ENCODE peak calls at places on chromosomes 11 and 22, in eight cellular contexts. V is tibial artery, O is neural progenitor cell, I is ACHN, Y is neuronal stem cell, S is head of caudate nucleus, H is NCI-H2029 treated with DMSO at 0.1 percent for 48 hours, P is NCI-H1417 treated with DMSO at 0.1 percent for 48 hours. K is an unnamed sample.

GRCh38 chr22:25059438-25059837 is 106.9 kb downstream of the KIAA1671 start:
- DNase-seq in P (no peak), H (no peak), Y (no peak), S (no peak), I (no peak), V (no peak), O (no peak), K (no peak)

GRCh38 chr22:24512043-24512442 is 16.9 kb downstream of the UPB1 start:
- DNase-seq in S (no peak), I (no peak), H (no peak), V (no peak), P (no peak), Y (no peak), O (no peak), K (no peak)

GRCh38 chr11:126139541-126140091 is 71.8 kb downstream of the RPUSD4 start:
- DNase-seq in S (no peak), I (no peak), P (no peak), Y (no peak), H (no peak), V (no peak), O (no peak), K (no peak)

GRCh38 chr11:11545285-11546275 is 76.2 kb downstream of the GALNT18 start:
- DNase-seq in S (no peak), V (peak), O (no peak), P (no peak), H (no peak), Y (no peak), I (no peak), K (no peak)

GRCh38 chr11:45267660-45268340 is 18.3 kb downstream of the SYT13 start:
- DNase-seq in I (peak), Y (no peak), H (peak), P (no peak), V (no peak), O (peak), S (no peak), K (no peak)

GRCh38 chr11:63896071-63896470 is 20.9 kb downstream of the RCOR2 start:
- DNase-seq in S (no peak), I (no peak), Y (no peak), O (no peak), P (no peak), V (no peak), H (peak), K (no peak)

GRCh38 chr11:933936-934335 is 8.3 kb downstream of the AP2A2 start:
- DNase-seq in Y (no peak), V (no peak), I (no peak), H (no peak), O (peak), S (no peak), P (no peak), K (no peak)

GRCh38 chr22:33535937-33536875 is 384.1 kb downstream of the LARGE1 start:
- DNase-seq in H (no peak), Y (no peak), P (no peak), I (no peak), O (no peak), S (no peak), V (no peak), K (no peak)

GRCh38 chr11:119702261-119702591 is 26.8 kb downstream of the NECTIN1 start:
- DNase-seq in P (no peak), S (no peak), V (no peak), H (no peak), I (no peak), Y (no peak), O (no peak), K (no peak)